ENCODE peak calls at places on chromosomes 5 and 9, in eight cellular contexts. N is CD8-positive, alpha-beta T cell; B is cardiac muscle cell; F is A549; D is left lung; H is IMR-90; T is mucosa of descending colon; P is heart left ventricle. V is an unnamed sample.
A peak's percentile ranks its signal among the peaks of the same experiment; 100 is the strongest.

GRCh38 chr5:179430256-179431175 is 85.3 kb upstream of the ADAMTS2 start:
- DNase-seq in T (no peak), B (no peak), N (no peak), P (no peak), H (no peak), D (no peak), F (no peak), V (no peak)

GRCh38 chr5:55276771-55277170 is 30.7 kb downstream of the DHX29 start:
- DNase-seq in D (no peak), N (no peak), H (peak; percentile 72), F (peak; percentile 11), T (no peak), P (no peak), B (no peak), V (no peak)

GRCh38 chr9:81671880-81672280 is 17.5 kb downstream of the TLE1 start:
- DNase-seq in D (peak; percentile 78), B (peak; percentile 98), N (no peak), F (no peak), P (peak; percentile 90), T (peak; percentile 59), H (peak; percentile 70), V (no peak)

GRCh38 chr9:86700601-86701000 is 246.7 kb downstream of the GAS1 start:
- DNase-seq in F (no peak), P (peak; percentile 73), T (peak; percentile 29), D (peak; percentile 37), B (peak; percentile 87), H (peak; percentile 41), N (no peak), V (no peak)

GRCh38 chr5:157057459-157058370 is 1.2 kb downstream of the HAVCR1 start:
- DNase-seq in P (no peak), B (no peak), H (no peak), D (no peak), F (peak; percentile 63), N (no peak), T (no peak), V (no peak)

GRCh38 chr5:138603521-138603920 is 28.3 kb upstream of the HSPA9 start:
- DNase-seq in D (no peak), H (peak; percentile 67), N (no peak), T (no peak), F (no peak), P (no peak), B (peak; percentile 53), V (no peak)

GRCh38 chr9:79014929-79015699 is 556.7 kb upstream of the TLE4 start:
- DNase-seq in H (no peak), N (no peak), D (no peak), B (no peak), F (peak; percentile 30), P (no peak), T (no peak), V (no peak)

GRCh38 chr5:55320571-55320970 is 12.8 kb downstream of the MTREX start:
- DNase-seq in P (no peak), N (no peak), F (no peak), B (peak; percentile 27), H (no peak), D (no peak), T (no peak), V (no peak)

GRCh38 chr9:124663046-124663961 is 107.8 kb downstream of the NR6A1 start:
- DNase-seq in P (no peak), H (no peak), B (no peak), D (no peak), N (no peak), F (no peak), T (no peak), V (no peak)

GRCh38 chr5:24059716-24060115 is 552.3 kb downstream of the PRDM9 start:
- DNase-seq in H (no peak), P (no peak), F (no peak), B (no peak), T (no peak), D (no peak), N (no peak), V (no peak)

GRCh38 chr9:135340726-135341475 is 138.7 kb upstream of the PPP1R26 start:
- DNase-seq in D (peak; percentile 14), F (no peak), B (no peak), N (no peak), H (no peak), T (no peak), P (no peak), V (no peak)

GRCh38 chr5:179269781-179270543 is 75.3 kb downstream of the ADAMTS2 start:
- DNase-seq in N (no peak), T (peak; percentile 8), B (peak; percentile 36), D (peak; percentile 29), P (no peak), H (no peak), F (no peak), V (no peak)

GRCh38 chr9:83935276-83935890 is 14.2 kb upstream of the KIF27 start:
- DNase-seq in T (no peak), D (no peak), F (no peak), N (no peak), H (peak; percentile 82), P (no peak), B (peak; percentile 87), V (no peak)

GRCh38 chr5:111453747-111454146 is 58.6 kb downstream of the STARD4 start:
- DNase-seq in T (no peak), P (no peak), B (peak; percentile 70), F (peak; percentile 11), N (no peak), D (no peak), H (peak; percentile 74), V (no peak)

GRCh38 chr9:92141144-92142129 is 26.2 kb upstream of the SPTLC1 start:
- DNase-seq in H (no peak), T (peak; percentile 43), N (no peak), F (no peak), B (peak; percentile 40), P (no peak), D (no peak), V (peak; percentile 39)

GRCh38 chr9:101849102-101849707 is 110.8 kb upstream of the GRIN3A start:
- DNase-seq in N (no peak), T (no peak), D (no peak), H (no peak), B (no peak), P (no peak), F (no peak), V (no peak)

GRCh38 chr9:89755835-89756234 is 151.0 kb downstream of the GADD45G start:
- DNase-seq in N (no peak), F (no peak), T (no peak), P (peak; percentile 62), H (peak; percentile 18), D (no peak), B (peak; percentile 88), V (no peak)

GRCh38 chr9:21402387-21403247 is 6.3 kb upstream of the IFNA8 start:
- DNase-seq in B (peak; percentile 21), H (no peak), F (peak; percentile 48), P (no peak), N (no peak), T (peak; percentile 31), D (no peak), V (no peak)

GRCh38 chr5:2697041-2697440 is 54.4 kb downstream of the IRX2 start:
- DNase-seq in F (no peak), B (no peak), P (no peak), T (no peak), D (no peak), N (no peak), H (no peak), V (no peak)

GRCh38 chr5:180111273-180111695 is 39.7 kb upstream of the RNF130 start:
- DNase-seq in P (no peak), F (no peak), B (no peak), T (peak; percentile 5), D (no peak), N (no peak), H (no peak), V (no peak)

GRCh38 chr5:53321721-53322120 is 158.7 kb upstream of the FST start:
- DNase-seq in N (no peak), T (no peak), B (no peak), D (no peak), F (no peak), H (no peak), P (no peak), V (no peak)
- H3K4me1 ChIP-seq in N (no peaks in the 10 kb centered on the region), T (no peaks in the 10 kb centered on the region), B (no peaks in the 10 kb centered on the region), D (no peaks in the 10 kb centered on the region), F (no peaks in the 10 kb centered on the region), H (peaks cover 7% of the 10 kb centered on the region), P (peaks cover 2% of the 10 kb centered on the region), V (no peaks in the 10 kb centered on the region)

DNA sequence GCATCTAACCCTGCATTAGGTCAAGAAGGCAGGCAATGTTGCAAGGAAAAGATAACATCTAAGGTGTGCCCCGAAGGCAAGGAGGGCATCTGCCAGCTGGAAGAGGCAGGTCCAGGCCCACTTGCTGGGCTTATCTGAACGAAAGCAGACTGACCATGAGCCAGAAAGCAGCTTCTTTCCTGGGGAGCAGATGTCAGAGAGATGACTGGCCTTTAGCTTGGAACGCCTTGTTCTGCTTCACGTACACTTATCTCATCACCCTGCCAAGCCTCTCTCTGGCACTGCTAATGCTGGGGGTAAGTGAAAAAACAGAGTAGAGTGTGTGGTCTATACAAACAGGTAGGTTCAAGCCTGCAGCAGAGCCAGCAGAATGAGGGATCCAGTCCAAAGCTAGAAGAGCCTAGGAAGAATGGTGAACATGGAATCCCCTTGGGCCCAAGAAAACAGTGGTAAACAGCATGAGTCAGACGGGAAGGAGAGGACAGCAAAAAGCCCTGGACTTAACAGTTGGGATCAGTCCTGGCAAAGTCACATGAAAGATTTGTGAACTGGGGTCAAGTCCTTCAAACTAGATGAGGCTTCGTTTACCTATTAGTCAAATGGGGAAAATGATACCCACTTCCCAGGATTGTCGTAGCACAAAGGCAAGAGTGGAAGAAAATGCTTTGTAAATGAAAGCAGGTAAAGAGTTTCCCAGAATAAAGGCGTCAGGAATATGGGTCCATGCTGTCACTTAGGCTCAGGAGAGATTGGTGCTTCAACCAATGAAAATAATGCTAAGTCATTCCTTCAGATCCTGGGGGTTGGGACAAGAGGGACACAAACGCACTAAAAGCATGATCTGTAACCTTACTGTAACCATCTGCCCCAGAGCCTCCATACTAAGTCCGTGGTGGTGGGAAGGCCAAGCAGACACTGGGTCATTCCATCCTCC is 200.9 kb downstream of the SLIT3 start:
- DNase-seq in N (no peak), B (peak; percentile 28), D (no peak), H (no peak), F (peak; percentile 16), P (no peak), T (no peak), V (no peak)
- TF ChIP-seq CTCF in N (no peak), B (no peak), D (no peak), H (no peak), F (no peak), P (no peak), T (no peak), V (no peak)

DNA sequence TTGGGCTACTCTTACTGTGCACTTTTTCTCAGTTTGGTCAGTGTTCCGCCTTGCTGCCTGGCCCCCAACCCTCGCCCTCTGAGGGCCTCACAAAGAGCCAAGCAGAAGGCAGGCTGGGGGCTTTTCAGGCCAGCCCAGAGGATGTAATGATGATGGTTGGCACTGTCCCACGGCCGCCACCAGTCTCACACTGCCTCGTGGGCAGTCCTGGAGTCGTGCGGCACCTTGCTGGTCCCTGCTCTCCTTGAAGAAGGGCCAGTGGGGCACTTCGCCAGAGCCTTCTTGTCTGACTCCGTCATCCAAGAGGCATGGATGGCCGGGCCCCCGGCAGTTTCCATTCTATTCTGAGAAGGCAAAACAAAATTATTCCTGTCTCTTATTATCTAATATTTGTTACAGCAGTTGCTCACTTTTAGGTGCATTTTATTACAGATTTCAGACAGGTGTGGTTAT is 21.0 kb downstream of the TENT4A start:
- DNase-seq in H (peak; percentile 56), F (no peak), T (no peak), N (no peak), B (peak; percentile 18), D (no peak), P (peak; percentile 54), V (no peak)
- H3K4me1 ChIP-seq in H (peaks cover 37% of the 10 kb centered on the region), F (peaks cover 39% of the 10 kb centered on the region), T (peaks cover 23% of the 10 kb centered on the region), N (peaks cover 23% of the 10 kb centered on the region), B (peaks cover 10% of the 10 kb centered on the region), D (peaks cover 18% of the 10 kb centered on the region), P (peaks cover 63% of the 10 kb centered on the region), V (peaks cover 29% of the 10 kb centered on the region)

GRCh38 chr9:108056083-108056804 is 566.7 kb upstream of the KLF4 start:
- DNase-seq in N (no peak), H (peak; percentile 78), B (peak; percentile 38), D (no peak), F (peak; percentile 31), P (no peak), T (no peak), V (no peak)
- TF ChIP-seq CTCF in N (no peak), H (no peak), B (no peak), D (no peak), F (no peak), P (no peak), T (no peak), V (no peak)

V was measured in Caco-2.